ENCODE peak calls at places on chromosomes 5 and 9, in ten cellular contexts. One of them, this sample, is unnamed.
A peak's percentile ranks its signal among the peaks of the same experiment; 100 is the strongest.

GRCh38 chr9:104091708-104092107 is 2.4 kb upstream of the SMC2 start:
- DNase-seq in astrocyte of the spinal cord: peak; percentile 67
- DNase-seq in fibroblast of mammary gland: peak; percentile 19
- DNase-seq in CD8-positive, alpha-beta T cell: no peak
- DNase-seq in tibial artery: peak; percentile 72
- DNase-seq in foreskin fibroblast: no peak
- DNase-seq in neural crest cell: no peak
- DNase-seq in AG09319: no peak
- DNase-seq in cardiac muscle cell: peak; percentile 35
- DNase-seq in GM10248: peak; percentile 18
- DNase-seq in this sample: peak; percentile 36

GRCh38 chr9:19456996-19457693 is 48.3 kb downstream of the ACER2 start:
- DNase-seq in astrocyte of the spinal cord: peak; percentile 79
- DNase-seq in fibroblast of mammary gland: peak; percentile 76
- DNase-seq in CD8-positive, alpha-beta T cell: peak; percentile 40
- DNase-seq in tibial artery: peak; percentile 76
- DNase-seq in foreskin fibroblast: peak; percentile 86
- DNase-seq in neural crest cell: peak; percentile 79
- DNase-seq in AG09319: peak; percentile 39
- DNase-seq in cardiac muscle cell: peak; percentile 86
- DNase-seq in GM10248: peak; percentile 70
- DNase-seq in this sample: peak; percentile 87

GRCh38 chr9:137722481-137722880 is 103.7 kb downstream of the EHMT1 start:
- DNase-seq in astrocyte of the spinal cord: no peak
- DNase-seq in fibroblast of mammary gland: no peak
- DNase-seq in CD8-positive, alpha-beta T cell: no peak
- DNase-seq in tibial artery: no peak
- DNase-seq in foreskin fibroblast: no peak
- DNase-seq in neural crest cell: no peak
- DNase-seq in AG09319: no peak
- DNase-seq in cardiac muscle cell: no peak
- DNase-seq in GM10248: no peak
- DNase-seq in this sample: no peak

GRCh38 chr5:122715095-122715494 is 59.8 kb upstream of the SNX2 start:
- DNase-seq in astrocyte of the spinal cord: no peak
- DNase-seq in fibroblast of mammary gland: peak; percentile 74
- DNase-seq in CD8-positive, alpha-beta T cell: no peak
- DNase-seq in tibial artery: no peak
- DNase-seq in foreskin fibroblast: peak; percentile 77
- DNase-seq in neural crest cell: no peak
- DNase-seq in AG09319: no peak
- DNase-seq in cardiac muscle cell: peak; percentile 52
- DNase-seq in GM10248: no peak
- DNase-seq in this sample: peak; percentile 49

GRCh38 chr5:17852701-17853100 is 218.4 kb downstream of the TAF11L14 start:
- DNase-seq in astrocyte of the spinal cord: no peak
- DNase-seq in fibroblast of mammary gland: no peak
- DNase-seq in CD8-positive, alpha-beta T cell: no peak
- DNase-seq in tibial artery: no peak
- DNase-seq in foreskin fibroblast: no peak
- DNase-seq in neural crest cell: no peak
- DNase-seq in AG09319: no peak
- DNase-seq in cardiac muscle cell: no peak
- DNase-seq in GM10248: no peak
- DNase-seq in this sample: no peak

GRCh38 chr5:149150457-149150856 is 9.2 kb downstream of the ABLIM3 start:
- DNase-seq in astrocyte of the spinal cord: no peak
- DNase-seq in fibroblast of mammary gland: peak; percentile 43
- DNase-seq in CD8-positive, alpha-beta T cell: no peak
- DNase-seq in tibial artery: no peak
- DNase-seq in foreskin fibroblast: peak; percentile 66
- DNase-seq in neural crest cell: no peak
- DNase-seq in AG09319: no peak
- DNase-seq in cardiac muscle cell: peak; percentile 72
- DNase-seq in GM10248: no peak
- DNase-seq in this sample: peak; percentile 88

GRCh38 chr5:180720501-180720900 is 19.4 kb downstream of the OR2Y1 start:
- DNase-seq in astrocyte of the spinal cord: no peak
- DNase-seq in fibroblast of mammary gland: no peak
- DNase-seq in CD8-positive, alpha-beta T cell: no peak
- DNase-seq in tibial artery: no peak
- DNase-seq in foreskin fibroblast: no peak
- DNase-seq in neural crest cell: no peak
- DNase-seq in AG09319: no peak
- DNase-seq in cardiac muscle cell: no peak
- DNase-seq in GM10248: no peak
- DNase-seq in this sample: no peak

GRCh38 chr5:174501461-174502069 is 222.8 kb upstream of the MSX2 start:
- DNase-seq in astrocyte of the spinal cord: no peak
- DNase-seq in fibroblast of mammary gland: peak; percentile 45
- DNase-seq in CD8-positive, alpha-beta T cell: no peak
- DNase-seq in tibial artery: no peak
- DNase-seq in foreskin fibroblast: peak; percentile 34
- DNase-seq in neural crest cell: no peak
- DNase-seq in AG09319: no peak
- DNase-seq in cardiac muscle cell: peak; percentile 44
- DNase-seq in GM10248: no peak
- DNase-seq in this sample: peak; percentile 47

GRCh38 chr5:138873886-138874200 is 1.3 kb downstream of the LRRTM2 start:
- DNase-seq in astrocyte of the spinal cord: no peak
- DNase-seq in fibroblast of mammary gland: no peak
- DNase-seq in CD8-positive, alpha-beta T cell: no peak
- DNase-seq in tibial artery: no peak
- DNase-seq in foreskin fibroblast: no peak
- DNase-seq in neural crest cell: no peak
- DNase-seq in AG09319: no peak
- DNase-seq in cardiac muscle cell: no peak
- DNase-seq in GM10248: no peak
- DNase-seq in this sample: no peak

GRCh38 chr5:478355-478981 is 35.5 kb downstream of the EXOC3 start:
- DNase-seq in astrocyte of the spinal cord: no peak
- DNase-seq in fibroblast of mammary gland: no peak
- DNase-seq in CD8-positive, alpha-beta T cell: no peak
- DNase-seq in tibial artery: no peak
- DNase-seq in foreskin fibroblast: no peak
- DNase-seq in neural crest cell: no peak
- DNase-seq in AG09319: no peak
- DNase-seq in cardiac muscle cell: no peak
- DNase-seq in GM10248: no peak
- DNase-seq in this sample: no peak

GRCh38 chr9:134165357-134166315 is 1.3 kb upstream of the RNU6ATAC start:
- DNase-seq in astrocyte of the spinal cord: no peak
- DNase-seq in fibroblast of mammary gland: peak; percentile 54
- DNase-seq in CD8-positive, alpha-beta T cell: peak; percentile 23
- DNase-seq in tibial artery: no peak
- DNase-seq in foreskin fibroblast: peak; percentile 46
- DNase-seq in neural crest cell: peak; percentile 33
- DNase-seq in AG09319: no peak
- DNase-seq in cardiac muscle cell: peak; percentile 36
- DNase-seq in GM10248: no peak
- DNase-seq in this sample: peak; percentile 38

GRCh38 chr5:6383376-6383775 is 5.0 kb upstream of the MED10 start:
- DNase-seq in astrocyte of the spinal cord: no peak
- DNase-seq in fibroblast of mammary gland: no peak
- DNase-seq in CD8-positive, alpha-beta T cell: no peak
- DNase-seq in tibial artery: no peak
- DNase-seq in foreskin fibroblast: no peak
- DNase-seq in neural crest cell: no peak
- DNase-seq in AG09319: no peak
- DNase-seq in cardiac muscle cell: no peak
- DNase-seq in GM10248: no peak
- DNase-seq in this sample: no peak

GRCh38 chr5:72467987-72468386 is 39.2 kb downstream of the ZNF366 start:
- DNase-seq in astrocyte of the spinal cord: peak; percentile 56
- DNase-seq in fibroblast of mammary gland: peak; percentile 84
- DNase-seq in CD8-positive, alpha-beta T cell: no peak
- DNase-seq in tibial artery: no peak
- DNase-seq in foreskin fibroblast: peak; percentile 73
- DNase-seq in neural crest cell: no peak
- DNase-seq in AG09319: no peak
- DNase-seq in cardiac muscle cell: peak; percentile 93
- DNase-seq in GM10248: no peak
- DNase-seq in this sample: peak; percentile 91

GRCh38 chr5:178515019-178515418 is 75.2 kb downstream of the COL23A1 start:
- DNase-seq in astrocyte of the spinal cord: no peak
- DNase-seq in fibroblast of mammary gland: no peak
- DNase-seq in CD8-positive, alpha-beta T cell: no peak
- DNase-seq in tibial artery: peak; percentile 42
- DNase-seq in foreskin fibroblast: no peak
- DNase-seq in neural crest cell: no peak
- DNase-seq in AG09319: no peak
- DNase-seq in cardiac muscle cell: no peak
- DNase-seq in GM10248: no peak
- DNase-seq in this sample: no peak

GRCh38 chr9:121707477-121708424 is 56.3 kb downstream of the DAB2IP start:
- DNase-seq in astrocyte of the spinal cord: no peak
- DNase-seq in fibroblast of mammary gland: no peak
- DNase-seq in CD8-positive, alpha-beta T cell: no peak
- DNase-seq in tibial artery: no peak
- DNase-seq in foreskin fibroblast: peak; percentile 24
- DNase-seq in neural crest cell: no peak
- DNase-seq in AG09319: no peak
- DNase-seq in cardiac muscle cell: no peak
- DNase-seq in GM10248: peak; percentile 69
- DNase-seq in this sample: no peak
- TF ChIP-seq CTCF in astrocyte of the spinal cord: no peak
- TF ChIP-seq CTCF in fibroblast of mammary gland: no peak
- TF ChIP-seq CTCF in CD8-positive, alpha-beta T cell: no peak
- TF ChIP-seq CTCF in tibial artery: no peak
- TF ChIP-seq CTCF in foreskin fibroblast: no peak
- TF ChIP-seq CTCF in neural crest cell: no peak
- TF ChIP-seq CTCF in AG09319: no peak
- TF ChIP-seq CTCF in cardiac muscle cell: no peak
- TF ChIP-seq CTCF in GM10248: no peak
- TF ChIP-seq CTCF in this sample: no peak

GRCh38 chr9:2824054-2824453 is 19.8 kb downstream of the PUM3 start:
- DNase-seq in astrocyte of the spinal cord: no peak
- DNase-seq in fibroblast of mammary gland: no peak
- DNase-seq in CD8-positive, alpha-beta T cell: no peak
- DNase-seq in tibial artery: no peak
- DNase-seq in foreskin fibroblast: no peak
- DNase-seq in neural crest cell: no peak
- DNase-seq in AG09319: no peak
- DNase-seq in cardiac muscle cell: no peak
- DNase-seq in GM10248: no peak
- DNase-seq in this sample: no peak

GRCh38 chr9:2821855-2822254 is 22.0 kb downstream of the PUM3 start:
- DNase-seq in astrocyte of the spinal cord: no peak
- DNase-seq in fibroblast of mammary gland: no peak
- DNase-seq in CD8-positive, alpha-beta T cell: no peak
- DNase-seq in tibial artery: no peak
- DNase-seq in foreskin fibroblast: no peak
- DNase-seq in neural crest cell: no peak
- DNase-seq in AG09319: no peak
- DNase-seq in cardiac muscle cell: no peak
- DNase-seq in GM10248: no peak
- DNase-seq in this sample: no peak

GRCh38 chr9:2826291-2826690 is 17.6 kb downstream of the PUM3 start:
- DNase-seq in astrocyte of the spinal cord: no peak
- DNase-seq in fibroblast of mammary gland: no peak
- DNase-seq in CD8-positive, alpha-beta T cell: no peak
- DNase-seq in tibial artery: no peak
- DNase-seq in foreskin fibroblast: no peak
- DNase-seq in neural crest cell: no peak
- DNase-seq in AG09319: no peak
- DNase-seq in cardiac muscle cell: no peak
- DNase-seq in GM10248: no peak
- DNase-seq in this sample: no peak

GRCh38 chr9:2819165-2819564 is 24.7 kb downstream of the PUM3 start:
- DNase-seq in astrocyte of the spinal cord: no peak
- DNase-seq in fibroblast of mammary gland: no peak
- DNase-seq in CD8-positive, alpha-beta T cell: no peak
- DNase-seq in tibial artery: no peak
- DNase-seq in foreskin fibroblast: no peak
- DNase-seq in neural crest cell: no peak
- DNase-seq in AG09319: no peak
- DNase-seq in cardiac muscle cell: no peak
- DNase-seq in GM10248: no peak
- DNase-seq in this sample: no peak

GRCh38 chr9:2824564-2824963 is 19.3 kb downstream of the PUM3 start:
- DNase-seq in astrocyte of the spinal cord: no peak
- DNase-seq in fibroblast of mammary gland: no peak
- DNase-seq in CD8-positive, alpha-beta T cell: no peak
- DNase-seq in tibial artery: no peak
- DNase-seq in foreskin fibroblast: no peak
- DNase-seq in neural crest cell: peak; percentile 20
- DNase-seq in AG09319: no peak
- DNase-seq in cardiac muscle cell: no peak
- DNase-seq in GM10248: no peak
- DNase-seq in this sample: no peak
- TF ChIP-seq CTCF in astrocyte of the spinal cord: peak; percentile 30
- TF ChIP-seq CTCF in fibroblast of mammary gland: peak; percentile 14
- TF ChIP-seq CTCF in CD8-positive, alpha-beta T cell: no peak
- TF ChIP-seq CTCF in tibial artery: no peak
- TF ChIP-seq CTCF in foreskin fibroblast: peak; percentile 2
- TF ChIP-seq CTCF in neural crest cell: peak; percentile 50
- TF ChIP-seq CTCF in AG09319: no peak
- TF ChIP-seq CTCF in cardiac muscle cell: peak; percentile 20
- TF ChIP-seq CTCF in GM10248: no peak
- TF ChIP-seq CTCF in this sample: peak; percentile 28

DNA sequence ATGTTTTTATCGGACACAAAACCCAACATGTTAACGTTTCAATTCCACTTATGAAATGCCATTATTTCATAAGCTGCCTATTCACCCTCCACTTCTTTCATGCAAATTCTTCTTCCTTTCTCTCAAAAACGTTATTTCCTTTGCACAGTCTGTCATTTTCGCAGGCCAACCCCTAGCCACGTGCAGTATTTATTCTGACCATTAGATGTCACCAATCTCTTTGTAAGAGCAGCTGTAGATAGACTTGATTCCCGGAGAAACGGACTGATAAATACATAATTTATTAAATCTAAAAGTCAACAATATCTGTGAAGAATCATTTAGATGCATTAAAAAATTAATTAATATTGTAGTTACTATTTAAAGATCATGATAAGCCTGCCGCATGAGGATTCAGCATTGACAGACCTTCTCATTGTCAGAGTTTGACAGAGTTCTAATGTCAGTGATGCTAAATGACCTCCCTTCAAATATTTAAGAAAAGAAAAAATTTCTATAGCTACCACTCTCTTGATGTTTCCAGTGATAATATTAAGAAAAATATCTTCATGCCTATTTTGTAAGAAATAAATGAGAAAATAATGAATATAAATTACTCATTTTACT is 933.6 kb downstream of the CDH12 start:
- DNase-seq in astrocyte of the spinal cord: peak; percentile 52
- DNase-seq in fibroblast of mammary gland: peak; percentile 56
- DNase-seq in CD8-positive, alpha-beta T cell: no peak
- DNase-seq in tibial artery: no peak
- DNase-seq in foreskin fibroblast: peak; percentile 2
- DNase-seq in neural crest cell: peak; percentile 27
- DNase-seq in AG09319: no peak
- DNase-seq in cardiac muscle cell: peak; percentile 50
- DNase-seq in GM10248: peak; percentile 40
- DNase-seq in this sample: peak; percentile 63
- TF ChIP-seq CTCF in astrocyte of the spinal cord: peak; percentile 65
- TF ChIP-seq CTCF in fibroblast of mammary gland: peak; percentile 64
- TF ChIP-seq CTCF in CD8-positive, alpha-beta T cell: no peak
- TF ChIP-seq CTCF in tibial artery: no peak
- TF ChIP-seq CTCF in foreskin fibroblast: peak; percentile 36
- TF ChIP-seq CTCF in neural crest cell: peak; percentile 79
- TF ChIP-seq CTCF in AG09319: peak; percentile 38
- TF ChIP-seq CTCF in cardiac muscle cell: peak; percentile 61
- TF ChIP-seq CTCF in GM10248: peak; percentile 69
- TF ChIP-seq CTCF in this sample: peak; percentile 68

GRCh38 chr9:3863114-3863528 is 337.3 kb upstream of the RFX3 start:
- DNase-seq in astrocyte of the spinal cord: peak; percentile 90
- DNase-seq in fibroblast of mammary gland: peak; percentile 98
- DNase-seq in CD8-positive, alpha-beta T cell: no peak
- DNase-seq in tibial artery: no peak
- DNase-seq in foreskin fibroblast: peak; percentile 96
- DNase-seq in neural crest cell: no peak
- DNase-seq in AG09319: peak; percentile 54
- DNase-seq in cardiac muscle cell: peak; percentile 70
- DNase-seq in GM10248: no peak
- DNase-seq in this sample: peak; percentile 79
- TF ChIP-seq CTCF in astrocyte of the spinal cord: no peak
- TF ChIP-seq CTCF in fibroblast of mammary gland: peak; percentile 17
- TF ChIP-seq CTCF in CD8-positive, alpha-beta T cell: no peak
- TF ChIP-seq CTCF in tibial artery: peak; percentile 25
- TF ChIP-seq CTCF in foreskin fibroblast: no peak
- TF ChIP-seq CTCF in neural crest cell: no peak
- TF ChIP-seq CTCF in AG09319: no peak
- TF ChIP-seq CTCF in cardiac muscle cell: peak; percentile 10
- TF ChIP-seq CTCF in GM10248: no peak
- TF ChIP-seq CTCF in this sample: peak; percentile 12